ENCODE peak calls at places on chromosomes 11 and 22, in eight cellular contexts. One of them, this sample, is unnamed.

GRCh38 chr11:10918698-10919097 is 60.8 kb upstream of the ZBED5 start:
- DNase-seq in progenitor cell of endocrine pancreas: no peak
- DNase-seq in HCT116: no peak
- DNase-seq in AG10803: no peak
- DNase-seq in keratinocyte: no peak
- DNase-seq in GM20000: no peak
- DNase-seq in left ventricle myocardium inferior: no peak
- DNase-seq in AG09319: no peak
- DNase-seq in this sample: no peak

GRCh38 chr11:110571286-110571685 is 141.0 kb downstream of the ARHGAP20 start:
- DNase-seq in progenitor cell of endocrine pancreas: no peak
- DNase-seq in AG10803: peak
- DNase-seq in GM20000: no peak
- DNase-seq in AG09319: no peak
- DNase-seq in HCT116: no peak
- DNase-seq in left ventricle myocardium inferior: no peak
- DNase-seq in keratinocyte: no peak
- DNase-seq in this sample: no peak

GRCh38 chr11:109939176-109939810 is 153.9 kb upstream of the ZC3H12C start:
- DNase-seq in HCT116: peak
- DNase-seq in GM20000: peak
- DNase-seq in keratinocyte: peak
- DNase-seq in left ventricle myocardium inferior: no peak
- DNase-seq in AG09319: peak
- DNase-seq in progenitor cell of endocrine pancreas: no peak
- DNase-seq in AG10803: peak
- DNase-seq in this sample: peak

GRCh38 chr11:45266693-45267451 is 19.3 kb downstream of the SYT13 start:
- DNase-seq in HCT116: no peak
- DNase-seq in progenitor cell of endocrine pancreas: no peak
- DNase-seq in AG09319: no peak
- DNase-seq in left ventricle myocardium inferior: no peak
- DNase-seq in keratinocyte: no peak
- DNase-seq in GM20000: peak
- DNase-seq in AG10803: no peak
- DNase-seq in this sample: no peak

GRCh38 chr11:2800655-2801531 is 84.7 kb downstream of the CDKN1C start:
- DNase-seq in GM20000: no peak
- DNase-seq in left ventricle myocardium inferior: peak
- DNase-seq in keratinocyte: no peak
- DNase-seq in progenitor cell of endocrine pancreas: peak
- DNase-seq in AG10803: no peak
- DNase-seq in AG09319: no peak
- DNase-seq in HCT116: no peak
- DNase-seq in this sample: no peak

GRCh38 chr22:31995807-31996206 is 47.3 kb upstream of the SLC5A1 start:
- DNase-seq in progenitor cell of endocrine pancreas: no peak
- DNase-seq in HCT116: no peak
- DNase-seq in AG10803: no peak
- DNase-seq in AG09319: no peak
- DNase-seq in GM20000: no peak
- DNase-seq in left ventricle myocardium inferior: no peak
- DNase-seq in keratinocyte: no peak
- DNase-seq in this sample: no peak

GRCh38 chr11:73980001-73980960 is 2.4 kb downstream of the UCP2 start:
- DNase-seq in AG10803: peak
- DNase-seq in keratinocyte: no peak
- DNase-seq in left ventricle myocardium inferior: no peak
- DNase-seq in HCT116: no peak
- DNase-seq in GM20000: peak
- DNase-seq in progenitor cell of endocrine pancreas: peak
- DNase-seq in AG09319: no peak
- DNase-seq in this sample: peak

GRCh38 chr22:37675930-37676571 is 615 bp downstream of the LGALS1 start:
- DNase-seq in progenitor cell of endocrine pancreas: no peak
- DNase-seq in left ventricle myocardium inferior: peak
- DNase-seq in AG10803: peak
- DNase-seq in GM20000: no peak
- DNase-seq in keratinocyte: no peak
- DNase-seq in HCT116: no peak
- DNase-seq in AG09319: no peak
- DNase-seq in this sample: peak

GRCh38 chr22:27460596-27461347 is 340.8 kb downstream of the MN1 start:
- DNase-seq in keratinocyte: no peak
- DNase-seq in GM20000: no peak
- DNase-seq in progenitor cell of endocrine pancreas: no peak
- DNase-seq in left ventricle myocardium inferior: peak
- DNase-seq in AG09319: peak
- DNase-seq in HCT116: no peak
- DNase-seq in AG10803: peak
- DNase-seq in this sample: no peak

GRCh38 chr22:20464912-20465758 is 27.5 kb upstream of the SCARF2 start:
- DNase-seq in keratinocyte: no peak
- DNase-seq in GM20000: no peak
- DNase-seq in AG10803: no peak
- DNase-seq in progenitor cell of endocrine pancreas: no peak
- DNase-seq in left ventricle myocardium inferior: no peak
- DNase-seq in HCT116: no peak
- DNase-seq in AG09319: no peak
- DNase-seq in this sample: no peak

GRCh38 chr22:24208012-24208749 is 26.9 kb downstream of the SUSD2 start:
- DNase-seq in progenitor cell of endocrine pancreas: no peak
- DNase-seq in HCT116: peak
- DNase-seq in AG09319: peak
- DNase-seq in AG10803: peak
- DNase-seq in GM20000: no peak
- DNase-seq in keratinocyte: no peak
- DNase-seq in left ventricle myocardium inferior: no peak
- DNase-seq in this sample: no peak

GRCh38 chr11:131056036-131056435 is 139.8 kb upstream of the SNX19 start:
- DNase-seq in HCT116: no peak
- DNase-seq in AG09319: no peak
- DNase-seq in GM20000: no peak
- DNase-seq in left ventricle myocardium inferior: no peak
- DNase-seq in progenitor cell of endocrine pancreas: no peak
- DNase-seq in AG10803: no peak
- DNase-seq in keratinocyte: no peak
- DNase-seq in this sample: no peak

GRCh38 chr11:76602431-76602861 is 68.1 kb downstream of the LRRC32 start:
- DNase-seq in keratinocyte: no peak
- DNase-seq in HCT116: no peak
- DNase-seq in GM20000: no peak
- DNase-seq in AG09319: peak
- DNase-seq in progenitor cell of endocrine pancreas: no peak
- DNase-seq in left ventricle myocardium inferior: peak
- DNase-seq in AG10803: peak
- DNase-seq in this sample: no peak

GRCh38 chr11:133137939-133138338 is 394.4 kb downstream of the OPCML start:
- DNase-seq in keratinocyte: no peak
- DNase-seq in HCT116: no peak
- DNase-seq in left ventricle myocardium inferior: no peak
- DNase-seq in AG09319: no peak
- DNase-seq in GM20000: no peak
- DNase-seq in progenitor cell of endocrine pancreas: no peak
- DNase-seq in AG10803: no peak
- DNase-seq in this sample: no peak

GRCh38 chr11:38791346-38791961 is 2193.4 kb upstream of the RAG2 start:
- DNase-seq in left ventricle myocardium inferior: no peak
- DNase-seq in progenitor cell of endocrine pancreas: peak
- DNase-seq in AG10803: peak
- DNase-seq in HCT116: peak
- DNase-seq in AG09319: peak
- DNase-seq in keratinocyte: no peak
- DNase-seq in GM20000: peak
- DNase-seq in this sample: peak

GRCh38 chr11:41982975-41983374 is 523.5 kb upstream of the LRRC4C start:
- DNase-seq in left ventricle myocardium inferior: no peak
- DNase-seq in GM20000: no peak
- DNase-seq in AG10803: no peak
- DNase-seq in AG09319: no peak
- DNase-seq in keratinocyte: no peak
- DNase-seq in HCT116: no peak
- DNase-seq in progenitor cell of endocrine pancreas: no peak
- DNase-seq in this sample: no peak

GRCh38 chr11:103326070-103326794 is 217.0 kb downstream of the DYNC2H1 start:
- DNase-seq in left ventricle myocardium inferior: no peak
- DNase-seq in GM20000: peak
- DNase-seq in AG10803: peak
- DNase-seq in keratinocyte: peak
- DNase-seq in AG09319: peak
- DNase-seq in HCT116: peak
- DNase-seq in progenitor cell of endocrine pancreas: no peak
- DNase-seq in this sample: peak

GRCh38 chr22:38882972-38883622 is 11.1 kb upstream of the CBX6 start:
- DNase-seq in progenitor cell of endocrine pancreas: no peak
- DNase-seq in HCT116: no peak
- DNase-seq in left ventricle myocardium inferior: no peak
- DNase-seq in GM20000: no peak
- DNase-seq in keratinocyte: no peak
- DNase-seq in AG09319: no peak
- DNase-seq in AG10803: peak
- DNase-seq in this sample: no peak

GRCh38 chr22:38879961-38880360 is 7.9 kb upstream of the CBX6 start:
- DNase-seq in keratinocyte: no peak
- DNase-seq in AG10803: no peak
- DNase-seq in left ventricle myocardium inferior: no peak
- DNase-seq in HCT116: no peak
- DNase-seq in progenitor cell of endocrine pancreas: no peak
- DNase-seq in GM20000: no peak
- DNase-seq in AG09319: no peak
- DNase-seq in this sample: no peak

GRCh38 chr22:38881464-38881871 is 9.5 kb upstream of the CBX6 start:
- DNase-seq in left ventricle myocardium inferior: no peak
- DNase-seq in GM20000: no peak
- DNase-seq in progenitor cell of endocrine pancreas: no peak
- DNase-seq in AG10803: peak
- DNase-seq in AG09319: peak
- DNase-seq in HCT116: no peak
- DNase-seq in keratinocyte: no peak
- DNase-seq in this sample: no peak

GRCh38 chr22:38882480-38882879 is 10.5 kb upstream of the CBX6 start:
- DNase-seq in HCT116: no peak
- DNase-seq in keratinocyte: no peak
- DNase-seq in left ventricle myocardium inferior: no peak
- DNase-seq in GM20000: no peak
- DNase-seq in progenitor cell of endocrine pancreas: no peak
- DNase-seq in AG09319: no peak
- DNase-seq in AG10803: peak
- DNase-seq in this sample: no peak

DNA sequence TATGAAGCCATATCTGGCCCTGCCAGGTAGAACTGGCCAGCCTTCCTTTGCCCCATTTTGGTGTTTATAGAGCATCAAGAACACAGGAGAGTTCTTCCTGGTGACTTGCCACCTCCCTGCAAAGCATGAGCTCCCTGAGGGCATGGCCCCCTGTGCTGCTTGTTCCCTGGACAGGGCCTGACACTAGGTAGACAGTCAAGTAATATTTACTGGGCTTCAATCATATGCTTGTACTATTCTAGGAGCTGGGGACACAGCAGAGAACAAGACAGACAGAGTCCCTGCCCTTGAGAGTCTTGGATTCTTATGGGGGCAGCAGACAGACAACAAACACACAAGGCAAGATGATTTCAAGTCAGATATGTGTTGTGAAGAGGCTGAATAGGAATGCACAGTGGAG is 10.0 kb upstream of the CBX6 start:
- DNase-seq in GM20000: no peak
- DNase-seq in HCT116: no peak
- DNase-seq in left ventricle myocardium inferior: no peak
- DNase-seq in progenitor cell of endocrine pancreas: no peak
- DNase-seq in keratinocyte: no peak
- DNase-seq in AG09319: no peak
- DNase-seq in AG10803: no peak
- DNase-seq in this sample: no peak
- TF ChIP-seq CTCF in GM20000: no peak
- TF ChIP-seq CTCF in HCT116: no peak
- TF ChIP-seq CTCF in left ventricle myocardium inferior: no peak
- TF ChIP-seq CTCF in progenitor cell of endocrine pancreas: no peak
- TF ChIP-seq CTCF in keratinocyte: no peak
- TF ChIP-seq CTCF in AG09319: no peak
- TF ChIP-seq CTCF in AG10803: no peak
- TF ChIP-seq CTCF in this sample: no peak

GRCh38 chr11:105861225-105861624 is 160.8 kb downstream of the MSANTD4 start:
- DNase-seq in GM20000: no peak
- DNase-seq in HCT116: no peak
- DNase-seq in keratinocyte: no peak
- DNase-seq in AG09319: no peak
- DNase-seq in left ventricle myocardium inferior: no peak
- DNase-seq in progenitor cell of endocrine pancreas: no peak
- DNase-seq in AG10803: no peak
- DNase-seq in this sample: no peak
- TF ChIP-seq CTCF in GM20000: no peak
- TF ChIP-seq CTCF in HCT116: peak
- TF ChIP-seq CTCF in keratinocyte: no peak
- TF ChIP-seq CTCF in AG09319: no peak
- TF ChIP-seq CTCF in left ventricle myocardium inferior: no peak
- TF ChIP-seq CTCF in progenitor cell of endocrine pancreas: peak
- TF ChIP-seq CTCF in AG10803: no peak
- TF ChIP-seq CTCF in this sample: peak

DNA sequence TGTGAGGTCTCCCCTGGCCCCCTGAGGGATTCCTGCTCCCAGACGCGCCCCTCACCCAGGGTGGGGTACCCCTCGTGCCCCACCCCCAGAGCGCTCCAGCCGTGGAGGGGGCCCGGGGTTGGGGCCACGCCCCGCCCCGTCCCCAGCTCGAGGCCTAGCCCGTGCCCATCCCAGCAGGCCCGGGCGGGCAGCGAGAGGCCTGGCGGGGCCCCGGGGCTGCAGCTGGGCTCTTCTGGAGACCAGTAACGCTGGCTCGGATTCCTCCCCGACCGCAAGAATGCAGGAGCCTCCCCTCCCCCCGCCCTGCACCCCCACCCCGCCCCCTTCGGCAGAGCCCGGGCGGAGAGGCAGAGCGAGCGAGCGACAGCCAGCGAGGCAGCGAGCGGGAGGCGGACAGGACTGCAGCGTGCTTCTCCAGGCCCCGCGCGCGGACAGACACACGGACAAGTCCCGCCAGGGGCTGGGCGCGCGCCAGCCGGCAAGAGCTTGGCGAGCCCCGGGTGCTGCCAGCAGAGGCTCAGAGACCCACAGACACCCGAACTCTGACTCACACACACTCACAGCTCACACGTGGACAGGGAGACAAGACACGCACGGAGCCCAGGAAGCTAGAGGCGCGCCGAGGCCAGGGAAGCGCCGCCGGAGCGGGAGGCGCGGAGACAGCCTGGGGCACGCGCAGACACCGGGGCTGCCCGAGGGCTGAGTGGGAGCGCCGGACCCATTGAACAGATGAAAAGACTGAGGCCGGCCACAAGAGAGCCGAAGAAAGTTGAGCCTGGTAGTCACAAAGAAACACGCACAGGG is 15.2 kb downstream of the BCL9L start:
- DNase-seq in AG09319: peak
- DNase-seq in AG10803: peak
- DNase-seq in left ventricle myocardium inferior: peak
- DNase-seq in progenitor cell of endocrine pancreas: peak
- DNase-seq in HCT116: no peak
- DNase-seq in keratinocyte: no peak
- DNase-seq in GM20000: no peak
- DNase-seq in this sample: no peak
- TF ChIP-seq CTCF in AG09319: no peak
- TF ChIP-seq CTCF in AG10803: no peak
- TF ChIP-seq CTCF in left ventricle myocardium inferior: no peak
- TF ChIP-seq CTCF in progenitor cell of endocrine pancreas: no peak
- TF ChIP-seq CTCF in HCT116: no peak
- TF ChIP-seq CTCF in keratinocyte: no peak
- TF ChIP-seq CTCF in GM20000: no peak
- TF ChIP-seq CTCF in this sample: no peak

GRCh38 chr22:43419371-43420080 is 7.7 kb downstream of the MPPED1 start:
- DNase-seq in AG09319: no peak
- DNase-seq in progenitor cell of endocrine pancreas: no peak
- DNase-seq in left ventricle myocardium inferior: no peak
- DNase-seq in AG10803: no peak
- DNase-seq in GM20000: no peak
- DNase-seq in keratinocyte: no peak
- DNase-seq in HCT116: no peak
- DNase-seq in this sample: no peak
- TF ChIP-seq CTCF in AG09319: no peak
- TF ChIP-seq CTCF in progenitor cell of endocrine pancreas: no peak
- TF ChIP-seq CTCF in left ventricle myocardium inferior: no peak
- TF ChIP-seq CTCF in AG10803: no peak
- TF ChIP-seq CTCF in GM20000: no peak
- TF ChIP-seq CTCF in keratinocyte: no peak
- TF ChIP-seq CTCF in HCT116: no peak
- TF ChIP-seq CTCF in this sample: no peak

This sample was measured in GM10248.